ENCODE peak calls at places on chromosomes 2 and 18, in four cellular contexts. A is adrenal gland, J is NB4, K is transverse colon. W is an unnamed sample.

GRCh38 chr2:81901017-81901416 is 1596.5 kb upstream of the LRRTM1 start:
- DNase-seq in K (no peak), J (peak; percentile 10), A (no peak), W (no peak)

GRCh38 chr2:26612034-26612433 is 29.1 kb downstream of the CIB4 start:
- DNase-seq in J (no peak), K (no peak), A (no peak), W (no peak)

GRCh38 chr2:10787176-10787968 is 25.2 kb downstream of the PDIA6 start:
- DNase-seq in J (peak; percentile 54), K (peak; percentile 39), A (no peak), W (no peak)

GRCh38 chr2:235839974-235840373 is 328.2 kb downstream of the GBX2 start:
- DNase-seq in J (no peak), A (no peak), K (no peak), W (no peak)

GRCh38 chr2:69603146-69603743 is 40.3 kb downstream of the AAK1 start:
- DNase-seq in A (no peak), K (no peak), J (no peak), W (no peak)

GRCh38 chr2:100983684-100984310 is 18.3 kb upstream of the RPL31 start:
- DNase-seq in K (no peak), J (no peak), A (no peak), W (no peak)

GRCh38 chr2:212974692-212975091 is 176.7 kb downstream of the IKZF2 start:
- DNase-seq in K (no peak), J (peak; percentile 67), A (no peak), W (no peak)

GRCh38 chr18:30709598-30709997 is 332.9 kb downstream of the DSC3 start:
- DNase-seq in K (no peak), A (no peak), J (no peak), W (no peak)

GRCh38 chr2:157784169-157784822 is 91.8 kb downstream of the ACVR1 start:
- DNase-seq in K (peak; percentile 77), A (no peak), J (no peak), W (peak; percentile 70)

GRCh38 chr2:96868555-96869280 is 1.2 kb downstream of the SEMA4C start:
- DNase-seq in J (peak; percentile 96), K (peak; percentile 85), A (peak; percentile 85), W (peak; percentile 86)
- TF ChIP-seq POLR2A in J (peak; percentile 61), K (no peak), A (peak; percentile 20), W (peak; percentile 37)

DNA sequence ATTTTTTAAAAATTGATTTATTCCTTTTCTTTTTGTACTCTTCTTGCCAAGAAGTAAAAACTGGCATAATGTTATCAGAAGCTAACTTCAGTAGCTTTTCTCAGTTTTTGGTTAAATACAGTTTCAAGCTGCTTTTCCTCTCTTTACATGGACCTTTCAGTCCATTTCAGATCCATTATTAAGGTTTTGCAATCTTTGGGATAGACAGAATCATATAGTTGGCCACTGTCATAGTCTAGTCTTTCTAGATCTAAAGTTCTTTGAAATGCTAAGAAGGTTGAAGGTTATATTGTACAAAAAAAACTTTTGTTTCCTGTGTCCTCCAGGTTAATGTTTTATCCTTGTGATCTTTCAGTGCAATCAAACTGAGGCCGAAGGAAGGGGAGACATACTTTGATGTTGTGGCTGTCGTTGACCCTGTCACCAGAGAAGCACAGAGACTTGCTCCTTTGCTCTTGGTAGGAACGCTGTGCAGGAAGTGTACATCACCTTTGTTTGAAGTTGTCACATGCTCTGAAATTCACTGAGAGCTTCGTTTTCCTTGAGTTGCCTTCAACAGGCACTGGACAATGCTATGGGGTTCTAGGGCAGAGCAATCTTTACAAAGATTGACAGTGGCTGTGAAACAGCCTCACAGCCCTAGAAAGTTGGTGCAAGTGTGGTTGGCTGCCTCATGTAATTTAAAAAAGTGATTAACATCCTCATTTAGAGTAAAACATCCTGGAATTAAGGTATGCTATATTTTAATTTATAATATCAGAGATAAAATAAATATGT is 79.1 kb downstream of the UGGT1 start:
- DNase-seq in A (no peak), J (no peak), K (no peak), W (no peak)
- TF ChIP-seq POLR2A in A (no peak), J (no peak), K (no peak), W (no peak)

GRCh38 chr2:150485114-150485870 is 2.2 kb downstream of the RND3 start:
- DNase-seq in J (no peak), K (peak; percentile 89), A (peak; percentile 82), W (peak; percentile 87)
- TF ChIP-seq POLR2A in J (no peak), K (peak; percentile 82), A (peak; percentile 21), W (peak; percentile 76)

GRCh38 chr2:96737831-96738230 is 2.0 kb downstream of the LMAN2L start:
- DNase-seq in A (no peak), K (no peak), J (no peak), W (no peak)

GRCh38 chr2:96734899-96735585 is 4.8 kb downstream of the LMAN2L start:
- DNase-seq in K (no peak), J (no peak), A (no peak), W (no peak)

GRCh38 chr2:96737251-96737650 is 2.6 kb downstream of the LMAN2L start:
- DNase-seq in J (no peak), A (no peak), K (no peak), W (no peak)

GRCh38 chr2:96739051-96739632 is 722 bp downstream of the LMAN2L start:
- DNase-seq in J (no peak), K (no peak), A (no peak), W (no peak)

GRCh38 chr2:96739633-96740428 is at the start of gene LMAN2L:
- DNase-seq in A (peak; percentile 97), J (peak; percentile 98), K (peak; percentile 99), W (peak; percentile 97)
- TF ChIP-seq POLR2A in A (no peak), J (peak; percentile 61), K (peak; percentile 57), W (peak; percentile 69)

GRCh38 chr2:28622101-28622499 is 126.2 kb downstream of the PLB1 start:
- DNase-seq in J (no peak), K (no peak), A (no peak), W (no peak)

GRCh38 chr2:28620801-28621171 is 124.9 kb downstream of the PLB1 start:
- DNase-seq in A (no peak), K (no peak), J (no peak), W (no peak)

GRCh38 chr2:28619213-28620196 is 123.6 kb downstream of the PLB1 start:
- DNase-seq in A (no peak), K (no peak), J (no peak), W (no peak)

GRCh38 chr2:28620371-28620793 is 124.5 kb downstream of the PLB1 start:
- DNase-seq in A (no peak), J (no peak), K (no peak), W (no peak)

GRCh38 chr2:28621172-28622100 is 125.6 kb downstream of the PLB1 start:
- DNase-seq in J (peak; percentile 78), K (peak; percentile 80), A (peak; percentile 63), W (peak; percentile 84)
- TF ChIP-seq POLR2A in J (peak; percentile 31), K (peak; percentile 21), A (no peak), W (peak; percentile 35)

DNA sequence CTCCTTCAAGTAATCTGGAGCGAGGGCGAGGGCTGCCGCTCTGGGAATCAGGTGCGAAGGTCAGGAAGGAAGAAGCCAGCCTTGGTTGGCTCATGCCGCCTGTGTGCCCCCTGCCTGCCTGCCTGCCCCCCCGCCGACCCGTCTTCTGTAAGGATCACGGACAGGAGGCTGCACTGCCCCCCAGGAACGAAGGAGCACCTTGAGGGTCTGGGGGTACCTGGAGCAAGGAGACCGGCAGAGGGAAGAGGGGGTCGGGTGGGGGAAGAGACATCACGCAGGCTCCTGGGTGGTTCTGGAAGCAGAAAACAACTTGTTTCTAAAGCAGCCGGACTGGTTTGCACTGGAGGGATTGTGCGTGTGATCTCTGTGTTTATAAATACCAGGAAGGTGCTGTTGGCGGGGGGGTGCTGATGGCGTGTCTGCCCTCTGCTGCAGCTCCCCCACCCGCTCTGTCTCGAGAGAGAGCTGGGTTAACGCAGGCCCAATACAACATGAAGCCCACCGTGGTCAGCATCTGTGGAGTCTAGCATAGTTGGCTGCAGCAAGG is 1.7 kb downstream of the FOSL2 start:
- DNase-seq in A (no peak), J (peak; percentile 56), K (peak; percentile 69), W (peak; percentile 83)
- TF ChIP-seq POLR2A in A (peak; percentile 39), J (no peak), K (peak; percentile 75), W (peak; percentile 87)

DNA sequence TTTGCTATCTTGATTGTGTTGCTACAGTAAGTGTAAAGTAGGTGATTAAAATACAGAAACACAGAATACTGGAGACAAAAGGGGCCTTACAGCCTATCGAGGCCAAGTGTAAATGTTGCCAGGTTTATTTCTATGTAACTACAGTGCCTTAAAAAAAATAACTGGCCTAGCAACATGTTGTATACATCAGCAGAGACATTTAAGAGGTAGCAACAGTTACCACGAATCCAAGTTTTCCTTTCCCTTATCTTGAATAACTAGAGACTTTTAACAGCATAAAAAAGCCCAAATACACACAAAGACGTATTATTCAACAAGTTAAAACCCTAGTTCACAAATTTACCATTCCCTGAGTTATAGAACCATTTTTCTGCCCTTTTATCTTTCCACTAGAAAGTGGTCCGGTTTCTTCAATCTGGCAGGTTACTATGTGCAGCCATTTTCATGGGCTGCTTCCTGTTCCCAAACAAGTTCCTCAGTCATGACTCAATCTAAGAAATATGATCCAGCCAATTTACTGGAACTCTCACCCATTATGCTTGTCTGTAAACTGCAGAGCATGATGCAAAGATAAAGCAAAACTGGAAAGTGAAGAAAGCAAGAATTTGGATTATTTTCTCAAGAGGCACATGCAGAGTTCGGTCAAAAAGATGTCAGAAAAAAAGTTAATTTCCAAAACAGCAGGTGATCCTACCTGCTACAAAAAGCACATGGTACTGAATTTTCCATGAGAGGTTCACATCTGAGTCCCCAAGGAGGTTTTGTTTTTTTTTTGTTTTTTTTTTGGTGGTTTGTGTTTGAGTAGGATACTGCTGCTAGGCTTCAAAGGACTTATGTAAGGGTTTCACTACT is 22.2 kb downstream of the NFE2L2 start:
- DNase-seq in A (no peak), J (no peak), K (no peak), W (peak; percentile 52)
- TF ChIP-seq POLR2A in A (no peak), J (no peak), K (no peak), W (peak; percentile 32)

DNA sequence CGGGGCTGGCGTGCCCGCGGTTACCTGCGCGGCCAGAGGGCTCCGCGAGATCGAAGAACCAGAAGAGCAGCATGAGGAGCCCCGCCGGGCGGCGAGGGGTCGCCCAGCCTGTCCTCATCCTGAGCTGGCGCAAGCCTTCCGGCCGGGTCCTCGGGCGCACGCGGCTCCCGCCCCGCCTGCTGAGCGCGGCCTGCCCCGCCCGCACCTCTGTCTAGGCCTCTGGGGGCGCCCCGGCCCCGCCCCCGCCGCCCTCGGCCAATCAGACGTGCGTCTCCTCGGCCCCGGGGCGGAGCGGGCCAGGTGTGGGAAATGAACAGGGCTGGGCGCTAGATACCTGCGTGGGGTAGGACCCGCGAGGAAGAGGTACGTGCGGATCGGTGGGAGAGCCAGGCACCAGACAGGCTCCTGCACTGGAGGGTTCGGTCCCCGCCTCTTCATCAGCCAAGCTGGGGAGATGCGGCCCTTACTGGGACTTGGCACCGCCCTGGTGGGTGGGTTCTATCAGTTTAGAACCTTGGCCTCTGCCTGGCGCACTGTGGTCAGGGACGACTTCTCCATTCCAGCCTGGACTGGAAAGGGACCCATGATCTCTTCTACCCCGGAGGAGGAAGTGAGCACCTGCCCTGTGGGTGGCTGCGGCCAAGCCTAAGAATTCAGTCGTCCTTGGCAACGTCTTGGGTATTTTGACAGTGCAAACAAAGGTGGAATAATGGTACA is 106.7 kb upstream of the CD302 start:
- DNase-seq in A (peak; percentile 40), J (peak; percentile 93), K (peak; percentile 90), W (peak; percentile 80)
- TF ChIP-seq POLR2A in A (no peak), J (peak; percentile 58), K (peak; percentile 74), W (peak; percentile 25)

GRCh38 chr18:56650944-56651770 is at the start of gene WDR7:
- DNase-seq in K (peak; percentile 97), J (peak; percentile 97), A (peak; percentile 94), W (peak; percentile 96)
- TF ChIP-seq POLR2A in K (peak; percentile 44), J (no peak), A (peak; percentile 24), W (no peak)

GRCh38 chr18:66894851-66895250 is 291.0 kb upstream of the CDH19 start:
- DNase-seq in A (no peak), J (no peak), K (no peak), W (no peak)
- TF ChIP-seq POLR2A in A (no peak), J (no peak), K (no peak), W (no peak)